ENCODE peak calls at places on chromosomes 7 and 10, in seven cellular contexts. One of them, this sample, is unnamed.

GRCh38 chr10:70480254-70480861 is 1.8 kb downstream of the PALD1 start:
- DNase-seq in cardiac muscle cell: no peak
- DNase-seq in CD8-positive, alpha-beta memory T cell: no peak
- DNase-seq in HCT116: no peak
- DNase-seq in AG04450: no peak
- DNase-seq in body of pancreas: peak; percentile 75
- DNase-seq in aorta: no peak
- DNase-seq in this sample: no peak

GRCh38 chr7:36039671-36040070 is 113.4 kb upstream of the EEPD1 start:
- DNase-seq in cardiac muscle cell: no peak
- DNase-seq in CD8-positive, alpha-beta memory T cell: no peak
- DNase-seq in HCT116: no peak
- DNase-seq in AG04450: no peak
- DNase-seq in body of pancreas: no peak
- DNase-seq in aorta: no peak
- DNase-seq in this sample: no peak

GRCh38 chr10:64477791-64478190 is 956.6 kb downstream of the REEP3 start:
- DNase-seq in cardiac muscle cell: no peak
- DNase-seq in CD8-positive, alpha-beta memory T cell: no peak
- DNase-seq in HCT116: no peak
- DNase-seq in AG04450: no peak
- DNase-seq in body of pancreas: no peak
- DNase-seq in aorta: no peak
- DNase-seq in this sample: no peak

GRCh38 chr7:84136809-84137208 is 57.8 kb downstream of the SEMA3A start:
- DNase-seq in cardiac muscle cell: no peak
- DNase-seq in CD8-positive, alpha-beta memory T cell: no peak
- DNase-seq in HCT116: no peak
- DNase-seq in AG04450: no peak
- DNase-seq in body of pancreas: no peak
- DNase-seq in aorta: no peak
- DNase-seq in this sample: no peak

GRCh38 chr7:36048141-36048901 is 104.7 kb upstream of the EEPD1 start:
- DNase-seq in cardiac muscle cell: no peak
- DNase-seq in CD8-positive, alpha-beta memory T cell: no peak
- DNase-seq in HCT116: no peak
- DNase-seq in AG04450: peak; percentile 69
- DNase-seq in body of pancreas: peak; percentile 12
- DNase-seq in aorta: no peak
- DNase-seq in this sample: no peak

GRCh38 chr7:107501593-107501992 is 31.7 kb downstream of the GPR22 start:
- DNase-seq in cardiac muscle cell: peak; percentile 53
- DNase-seq in CD8-positive, alpha-beta memory T cell: no peak
- DNase-seq in HCT116: peak; percentile 26
- DNase-seq in AG04450: no peak
- DNase-seq in body of pancreas: peak; percentile 22
- DNase-seq in aorta: no peak
- DNase-seq in this sample: no peak

GRCh38 chr7:86968618-86969017 is 90.8 kb downstream of the ELAPOR2 start:
- DNase-seq in cardiac muscle cell: no peak
- DNase-seq in CD8-positive, alpha-beta memory T cell: no peak
- DNase-seq in HCT116: no peak
- DNase-seq in AG04450: no peak
- DNase-seq in body of pancreas: no peak
- DNase-seq in aorta: no peak
- DNase-seq in this sample: no peak

GRCh38 chr7:104657134-104657533 is 328.7 kb downstream of the LHFPL3 start:
- DNase-seq in cardiac muscle cell: no peak
- DNase-seq in CD8-positive, alpha-beta memory T cell: no peak
- DNase-seq in HCT116: no peak
- DNase-seq in AG04450: no peak
- DNase-seq in body of pancreas: no peak
- DNase-seq in aorta: no peak
- DNase-seq in this sample: no peak

GRCh38 chr7:48708635-48709034 is 215.7 kb upstream of the CDC14C start:
- DNase-seq in cardiac muscle cell: peak; percentile 13
- DNase-seq in CD8-positive, alpha-beta memory T cell: no peak
- DNase-seq in HCT116: no peak
- DNase-seq in AG04450: no peak
- DNase-seq in body of pancreas: no peak
- DNase-seq in aorta: no peak
- DNase-seq in this sample: no peak

GRCh38 chr10:101035916-101036702 is 5.1 kb downstream of the SFXN3 start:
- DNase-seq in cardiac muscle cell: no peak
- DNase-seq in CD8-positive, alpha-beta memory T cell: no peak
- DNase-seq in HCT116: no peak
- DNase-seq in AG04450: no peak
- DNase-seq in body of pancreas: no peak
- DNase-seq in aorta: peak; percentile 71
- DNase-seq in this sample: no peak

GRCh38 chr10:101040061-101040460 is 9.0 kb downstream of the SFXN3 start:
- DNase-seq in cardiac muscle cell: no peak
- DNase-seq in CD8-positive, alpha-beta memory T cell: no peak
- DNase-seq in HCT116: no peak
- DNase-seq in AG04450: no peak
- DNase-seq in body of pancreas: no peak
- DNase-seq in aorta: peak; percentile 10
- DNase-seq in this sample: no peak

GRCh38 chr10:101040851-101041250 is 9.8 kb downstream of the SFXN3 start:
- DNase-seq in cardiac muscle cell: no peak
- DNase-seq in CD8-positive, alpha-beta memory T cell: no peak
- DNase-seq in HCT116: no peak
- DNase-seq in AG04450: no peak
- DNase-seq in body of pancreas: no peak
- DNase-seq in aorta: no peak
- DNase-seq in this sample: no peak

GRCh38 chr10:101036726-101037125 is 5.7 kb downstream of the SFXN3 start:
- DNase-seq in cardiac muscle cell: no peak
- DNase-seq in CD8-positive, alpha-beta memory T cell: no peak
- DNase-seq in HCT116: no peak
- DNase-seq in AG04450: no peak
- DNase-seq in body of pancreas: no peak
- DNase-seq in aorta: peak; percentile 38
- DNase-seq in this sample: no peak

GRCh38 chr10:101038486-101038885 is 7.5 kb downstream of the SFXN3 start:
- DNase-seq in cardiac muscle cell: no peak
- DNase-seq in CD8-positive, alpha-beta memory T cell: no peak
- DNase-seq in HCT116: no peak
- DNase-seq in AG04450: no peak
- DNase-seq in body of pancreas: no peak
- DNase-seq in aorta: peak; percentile 51
- DNase-seq in this sample: no peak
- H3K27ac ChIP-seq in cardiac muscle cell: no peak overlapping the region
- H3K27ac ChIP-seq in CD8-positive, alpha-beta memory T cell: no peak overlapping the region
- H3K27ac ChIP-seq in HCT116: no peak overlapping the region
- H3K27ac ChIP-seq in AG04450: no peak overlapping the region
- H3K27ac ChIP-seq in body of pancreas: no peak overlapping the region
- H3K27ac ChIP-seq in aorta: no peak overlapping the region
- H3K27ac ChIP-seq in this sample: no peak overlapping the region

GRCh38 chr10:113529575-113529974 is 23.3 kb upstream of the HABP2 start:
- DNase-seq in cardiac muscle cell: no peak
- DNase-seq in CD8-positive, alpha-beta memory T cell: no peak
- DNase-seq in HCT116: no peak
- DNase-seq in AG04450: no peak
- DNase-seq in body of pancreas: no peak
- DNase-seq in aorta: peak; percentile 66
- DNase-seq in this sample: no peak

GRCh38 chr10:113528876-113529275 is 24.0 kb upstream of the HABP2 start:
- DNase-seq in cardiac muscle cell: no peak
- DNase-seq in CD8-positive, alpha-beta memory T cell: no peak
- DNase-seq in HCT116: no peak
- DNase-seq in AG04450: no peak
- DNase-seq in body of pancreas: no peak
- DNase-seq in aorta: no peak
- DNase-seq in this sample: no peak

GRCh38 chr10:113524539-113525490 is 28.0 kb upstream of the HABP2 start:
- DNase-seq in cardiac muscle cell: no peak
- DNase-seq in CD8-positive, alpha-beta memory T cell: no peak
- DNase-seq in HCT116: no peak
- DNase-seq in AG04450: no peak
- DNase-seq in body of pancreas: no peak
- DNase-seq in aorta: no peak
- DNase-seq in this sample: no peak

GRCh38 chr10:113525713-113526112 is 27.1 kb upstream of the HABP2 start:
- DNase-seq in cardiac muscle cell: no peak
- DNase-seq in CD8-positive, alpha-beta memory T cell: no peak
- DNase-seq in HCT116: no peak
- DNase-seq in AG04450: no peak
- DNase-seq in body of pancreas: no peak
- DNase-seq in aorta: no peak
- DNase-seq in this sample: no peak

GRCh38 chr10:113527181-113527580 is 25.7 kb upstream of the HABP2 start:
- DNase-seq in cardiac muscle cell: no peak
- DNase-seq in CD8-positive, alpha-beta memory T cell: no peak
- DNase-seq in HCT116: no peak
- DNase-seq in AG04450: no peak
- DNase-seq in body of pancreas: no peak
- DNase-seq in aorta: no peak
- DNase-seq in this sample: no peak
- H3K27me3 ChIP-seq in cardiac muscle cell: no peaks in the 10 kb centered on the region
- H3K27me3 ChIP-seq in CD8-positive, alpha-beta memory T cell: no peaks in the 10 kb centered on the region
- H3K27me3 ChIP-seq in HCT116: peaks cover 18% of the 10 kb centered on the region
- H3K27me3 ChIP-seq in AG04450: no peaks in the 10 kb centered on the region
- H3K27me3 ChIP-seq in body of pancreas: no peaks in the 10 kb centered on the region
- H3K27me3 ChIP-seq in aorta: no peaks in the 10 kb centered on the region
- H3K27me3 ChIP-seq in this sample: no peaks in the 10 kb centered on the region

GRCh38 chr7:157557263-157557662 is 220.5 kb downstream of the DNAJB6 start:
- DNase-seq in cardiac muscle cell: no peak
- DNase-seq in CD8-positive, alpha-beta memory T cell: no peak
- DNase-seq in HCT116: no peak
- DNase-seq in AG04450: no peak
- DNase-seq in body of pancreas: no peak
- DNase-seq in aorta: peak; percentile 9
- DNase-seq in this sample: peak; percentile 6
- H3K27ac ChIP-seq in cardiac muscle cell: no peak overlapping the region
- H3K27ac ChIP-seq in CD8-positive, alpha-beta memory T cell: no peak overlapping the region
- H3K27ac ChIP-seq in HCT116: no peak overlapping the region
- H3K27ac ChIP-seq in AG04450: no peak overlapping the region
- H3K27ac ChIP-seq in body of pancreas: no peak overlapping the region
- H3K27ac ChIP-seq in aorta: no peak overlapping the region
- H3K27ac ChIP-seq in this sample: no peak overlapping the region

DNA sequence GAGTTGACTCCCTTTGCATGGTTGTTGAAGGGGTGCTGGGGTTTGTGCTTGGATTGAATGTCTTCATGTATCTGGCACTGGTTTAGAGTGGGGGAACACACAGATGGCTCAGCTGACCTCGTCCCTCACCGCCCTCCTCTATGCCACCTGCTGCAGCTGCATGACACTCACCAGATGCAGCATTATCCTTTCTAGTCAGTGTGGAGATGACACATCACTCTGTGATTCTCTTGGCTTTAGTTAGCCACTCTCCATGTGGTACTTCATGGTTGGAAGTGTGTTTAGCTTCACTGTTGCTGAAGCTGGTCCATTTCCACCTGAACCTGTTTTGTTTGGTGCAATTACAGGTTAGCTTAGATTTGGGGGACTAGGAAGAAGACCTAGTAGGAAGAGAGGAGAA is 56.3 kb upstream of the BMPER start:
- DNase-seq in cardiac muscle cell: no peak
- DNase-seq in CD8-positive, alpha-beta memory T cell: no peak
- DNase-seq in HCT116: no peak
- DNase-seq in AG04450: no peak
- DNase-seq in body of pancreas: no peak
- DNase-seq in aorta: no peak
- DNase-seq in this sample: no peak
- H3K27me3 ChIP-seq in cardiac muscle cell: no peaks in the 10 kb centered on the region
- H3K27me3 ChIP-seq in CD8-positive, alpha-beta memory T cell: no peaks in the 10 kb centered on the region
- H3K27me3 ChIP-seq in HCT116: no peaks in the 10 kb centered on the region
- H3K27me3 ChIP-seq in AG04450: peaks cover 3% of the 10 kb centered on the region
- H3K27me3 ChIP-seq in body of pancreas: no peaks in the 10 kb centered on the region
- H3K27me3 ChIP-seq in aorta: no peaks in the 10 kb centered on the region
- H3K27me3 ChIP-seq in this sample: no peaks in the 10 kb centered on the region

GRCh38 chr10:109474817-109475216 is 448.5 kb downstream of the XPNPEP1 start:
- DNase-seq in cardiac muscle cell: no peak
- DNase-seq in CD8-positive, alpha-beta memory T cell: no peak
- DNase-seq in HCT116: no peak
- DNase-seq in AG04450: no peak
- DNase-seq in body of pancreas: no peak
- DNase-seq in aorta: no peak
- DNase-seq in this sample: no peak
- H3K27ac ChIP-seq in cardiac muscle cell: no peak overlapping the region
- H3K27ac ChIP-seq in CD8-positive, alpha-beta memory T cell: no peak overlapping the region
- H3K27ac ChIP-seq in HCT116: no peak overlapping the region
- H3K27ac ChIP-seq in AG04450: no peak overlapping the region
- H3K27ac ChIP-seq in body of pancreas: no peak overlapping the region
- H3K27ac ChIP-seq in aorta: no peak overlapping the region
- H3K27ac ChIP-seq in this sample: no peak overlapping the region

GRCh38 chr7:157650131-157650631 is 313.4 kb downstream of the DNAJB6 start:
- DNase-seq in cardiac muscle cell: no peak
- DNase-seq in CD8-positive, alpha-beta memory T cell: no peak
- DNase-seq in HCT116: no peak
- DNase-seq in AG04450: no peak
- DNase-seq in body of pancreas: no peak
- DNase-seq in aorta: peak; percentile 68
- DNase-seq in this sample: no peak

GRCh38 chr7:157643525-157643970 is 306.7 kb downstream of the DNAJB6 start:
- DNase-seq in cardiac muscle cell: no peak
- DNase-seq in CD8-positive, alpha-beta memory T cell: no peak
- DNase-seq in HCT116: no peak
- DNase-seq in AG04450: no peak
- DNase-seq in body of pancreas: no peak
- DNase-seq in aorta: no peak
- DNase-seq in this sample: no peak

GRCh38 chr7:157645539-157645938 is 308.7 kb downstream of the DNAJB6 start:
- DNase-seq in cardiac muscle cell: no peak
- DNase-seq in CD8-positive, alpha-beta memory T cell: no peak
- DNase-seq in HCT116: no peak
- DNase-seq in AG04450: no peak
- DNase-seq in body of pancreas: no peak
- DNase-seq in aorta: no peak
- DNase-seq in this sample: no peak

GRCh38 chr7:157644946-157645345 is 308.1 kb downstream of the DNAJB6 start:
- DNase-seq in cardiac muscle cell: no peak
- DNase-seq in CD8-positive, alpha-beta memory T cell: no peak
- DNase-seq in HCT116: no peak
- DNase-seq in AG04450: no peak
- DNase-seq in body of pancreas: no peak
- DNase-seq in aorta: no peak
- DNase-seq in this sample: no peak

GRCh38 chr7:157646551-157646950 is 309.7 kb downstream of the DNAJB6 start:
- DNase-seq in cardiac muscle cell: no peak
- DNase-seq in CD8-positive, alpha-beta memory T cell: no peak
- DNase-seq in HCT116: no peak
- DNase-seq in AG04450: no peak
- DNase-seq in body of pancreas: no peak
- DNase-seq in aorta: no peak
- DNase-seq in this sample: no peak
- H3K27me3 ChIP-seq in cardiac muscle cell: no peaks in the 10 kb centered on the region
- H3K27me3 ChIP-seq in CD8-positive, alpha-beta memory T cell: no peaks in the 10 kb centered on the region
- H3K27me3 ChIP-seq in HCT116: no peaks in the 10 kb centered on the region
- H3K27me3 ChIP-seq in AG04450: no peaks in the 10 kb centered on the region
- H3K27me3 ChIP-seq in body of pancreas: no peaks in the 10 kb centered on the region
- H3K27me3 ChIP-seq in aorta: no peaks in the 10 kb centered on the region
- H3K27me3 ChIP-seq in this sample: no peaks in the 10 kb centered on the region